ENCODE peak calls at places on chromosome 2, in eight cellular contexts. P is CD8-positive, alpha-beta T cell; V is heart right ventricle; U is adipocyte; K is cardiac muscle cell; X is GM23248; J is tibial nerve; T is PC-3. W is an unnamed sample. For H3K9me3, the result is how much of the 10 kb centered on the place peaks cover.

GRCh38 chr2:38876407-38876806 is 631 bp downstream of the MORN2 start:
- DNase-seq in P (no peak), U (no peak), T (no peak), K (no peak), J (no peak), X (peak), V (no peak), W (no peak)

GRCh38 chr2:27723372-27724144 is 48.0 kb upstream of the MRPL33 start:
- DNase-seq in J (peak), X (peak), U (peak), T (peak), K (peak), P (no peak), V (peak), W (peak)

GRCh38 chr2:42638080-42638784 is 69.8 kb downstream of the MTA3 start:
- DNase-seq in J (no peak), T (no peak), V (no peak), P (no peak), K (no peak), U (no peak), X (no peak), W (no peak)

GRCh38 chr2:208315081-208315788 is 49.2 kb downstream of the PIKFYVE start:
- DNase-seq in U (peak), J (no peak), P (no peak), V (no peak), K (peak), X (peak), T (peak), W (no peak)

GRCh38 chr2:18178736-18179349 is 300.4 kb downstream of the KCNS3 start:
- DNase-seq in X (peak), T (peak), U (peak), P (no peak), J (no peak), V (peak), K (peak), W (no peak)

GRCh38 chr2:144513388-144514100 is 6.4 kb downstream of the ZEB2 start:
- DNase-seq in T (no peak), P (no peak), V (no peak), U (no peak), K (peak), J (no peak), X (peak), W (no peak)

GRCh38 chr2:29238497-29238896 is 123.3 kb downstream of the CLIP4 start:
- DNase-seq in V (no peak), X (peak), K (peak), J (no peak), T (peak), P (no peak), U (peak), W (no peak)

GRCh38 chr2:16122556-16122955 is 182.2 kb downstream of the MYCN start:
- DNase-seq in X (no peak), T (no peak), K (no peak), V (no peak), U (no peak), P (no peak), J (no peak), W (no peak)

GRCh38 chr2:112710956-112711355 is 9.9 kb upstream of the NT5DC4 start:
- DNase-seq in K (no peak), P (no peak), J (no peak), V (no peak), U (no peak), X (no peak), T (no peak), W (no peak)

GRCh38 chr2:38146302-38146916 is 70.5 kb upstream of the CYP1B1 start:
- DNase-seq in J (no peak), V (peak), U (peak), X (peak), K (peak), P (no peak), T (peak), W (peak)

GRCh38 chr2:222751238-222751637 is 79.8 kb downstream of the MOGAT1 start:
- DNase-seq in X (no peak), V (no peak), J (no peak), T (no peak), K (no peak), P (no peak), U (no peak), W (no peak)

DNA sequence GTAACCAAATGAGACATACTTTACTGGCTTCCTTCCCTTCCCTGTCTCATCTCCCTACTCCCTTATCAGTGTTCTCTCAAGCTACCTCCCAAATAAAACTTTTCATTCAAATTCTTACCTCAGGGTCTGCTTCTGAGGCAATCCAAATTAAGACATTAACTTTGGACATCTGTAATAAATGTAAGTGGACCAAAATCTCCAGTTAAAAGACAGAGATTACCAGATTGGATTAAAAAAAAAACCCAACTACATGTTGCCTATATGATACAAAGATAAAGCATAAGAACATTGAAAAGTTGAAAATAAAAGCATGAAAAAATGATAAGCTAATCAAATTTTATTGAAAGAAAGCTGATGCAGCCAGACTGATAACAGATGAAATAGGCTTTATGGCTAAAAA is 58.8 kb upstream of the ST3GAL5 start:
- DNase-seq in U (no peak), V (no peak), P (no peak), X (no peak), K (no peak), T (no peak), J (no peak), W (no peak)
- H3K9me3 ChIP-seq in U (under half), V (under half), P (under half), X (under half), K (under half), T (under half), J (under half), W (under half)

GRCh38 chr2:212708346-212708745 is 169.7 kb upstream of the ERBB4 start:
- DNase-seq in K (no peak), U (no peak), X (peak), T (no peak), P (no peak), J (no peak), V (no peak), W (no peak)

GRCh38 chr2:212711851-212712250 is 173.2 kb upstream of the ERBB4 start:
- DNase-seq in P (no peak), U (peak), T (peak), X (peak), V (no peak), K (no peak), J (no peak), W (no peak)

GRCh38 chr2:212712991-212713390 is 174.4 kb upstream of the ERBB4 start:
- DNase-seq in T (no peak), U (peak), K (no peak), V (no peak), P (no peak), J (no peak), X (peak), W (no peak)

GRCh38 chr2:212712466-212712865 is 173.9 kb upstream of the ERBB4 start:
- DNase-seq in U (peak), K (no peak), J (no peak), V (no peak), P (no peak), T (no peak), X (no peak), W (no peak)

DNA sequence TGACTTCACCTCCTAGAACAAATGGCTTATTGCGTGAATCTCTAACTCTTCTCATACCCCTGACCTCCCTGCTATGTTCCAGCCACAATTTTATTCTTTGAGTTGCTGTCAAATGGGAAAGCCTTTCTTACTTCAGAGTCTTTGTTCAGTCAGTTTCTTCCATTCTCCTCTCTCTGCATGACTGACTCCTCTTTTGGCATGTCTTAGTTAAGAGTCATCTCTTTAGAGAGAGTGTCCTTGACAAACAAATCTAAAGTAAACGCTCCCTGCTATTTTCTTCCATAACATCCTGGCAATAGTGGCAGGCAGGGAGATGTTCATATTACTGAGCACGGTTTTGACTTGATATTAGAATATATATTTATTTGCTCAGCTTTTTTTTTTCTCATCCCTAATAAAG is 170.7 kb upstream of the ERBB4 start:
- DNase-seq in T (peak), X (peak), U (peak), J (no peak), K (no peak), P (no peak), V (no peak), W (no peak)
- H3K4me3 ChIP-seq in T (no peak), X (no peak), U (no peak), J (no peak), K (no peak), P (no peak), V (no peak), W (no peak)

GRCh38 chr2:74953796-74954499 is 4.5 kb upstream of the POLE4 start:
- DNase-seq in J (no peak), X (no peak), U (no peak), K (no peak), T (no peak), V (no peak), P (no peak), W (no peak)

GRCh38 chr2:74951211-74951754 is 7.2 kb upstream of the POLE4 start:
- DNase-seq in T (no peak), J (no peak), K (no peak), V (no peak), U (no peak), X (no peak), P (no peak), W (no peak)

GRCh38 chr2:74947703-74948102 is 10.7 kb upstream of the POLE4 start:
- DNase-seq in P (no peak), V (no peak), X (no peak), K (no peak), T (no peak), J (no peak), U (no peak), W (no peak)

GRCh38 chr2:74954500-74954874 is 4.0 kb upstream of the POLE4 start:
- DNase-seq in T (no peak), P (no peak), K (no peak), U (no peak), J (no peak), V (no peak), X (no peak), W (no peak)

DNA sequence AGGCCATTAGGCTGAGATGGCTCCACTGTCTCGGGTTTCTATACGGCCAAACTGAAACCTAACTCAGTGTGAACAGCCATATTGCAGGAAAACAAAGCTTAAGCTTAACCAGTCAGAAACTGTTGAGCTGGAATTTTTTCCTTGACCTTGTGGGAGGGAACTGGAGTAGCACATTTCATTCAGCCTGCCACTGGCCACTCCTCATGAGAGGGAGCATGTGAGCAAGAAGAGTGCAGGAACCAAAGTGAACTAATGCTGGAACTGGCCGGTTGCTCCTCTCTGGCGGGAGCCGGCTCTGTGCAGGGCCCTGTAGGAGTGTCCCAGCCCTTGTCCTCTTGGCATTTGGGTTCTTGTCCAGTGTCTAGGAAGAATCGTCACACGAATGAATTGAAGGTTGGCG is 5.9 kb upstream of the POLE4 start:
- DNase-seq in P (no peak), U (no peak), T (no peak), K (no peak), X (no peak), V (no peak), J (no peak), W (no peak)
- H3K9me3 ChIP-seq in P (under half), U (under half), T (under half), K (under half), X (under half), V (under half), J (under half), W (under half)

GRCh38 chr2:204541637-204542036 is 3.6 kb upstream of the PARD3B start:
- DNase-seq in K (no peak), J (no peak), X (no peak), T (no peak), V (no peak), U (no peak), P (no peak), W (no peak)

GRCh38 chr2:204545861-204546773 is 842 bp downstream of the PARD3B start:
- DNase-seq in X (peak), J (no peak), V (no peak), K (no peak), P (no peak), U (peak), T (peak), W (no peak)

GRCh38 chr2:204544961-204545860 is at the start of gene PARD3B:
- DNase-seq in J (peak), V (peak), T (peak), U (peak), K (peak), X (peak), P (no peak), W (peak)

GRCh38 chr2:204539010-204539385 is 6.3 kb upstream of the PARD3B start:
- DNase-seq in X (no peak), T (no peak), J (no peak), K (peak), U (no peak), V (no peak), P (no peak), W (no peak)

GRCh38 chr2:204542967-204543608 is 2.2 kb upstream of the PARD3B start:
- DNase-seq in K (no peak), T (no peak), P (no peak), X (peak), U (peak), J (no peak), V (no peak), W (no peak)
- H3K4me3 ChIP-seq in K (no peak), T (no peak), P (no peak), X (no peak), U (no peak), J (no peak), V (no peak), W (no peak)

DNA sequence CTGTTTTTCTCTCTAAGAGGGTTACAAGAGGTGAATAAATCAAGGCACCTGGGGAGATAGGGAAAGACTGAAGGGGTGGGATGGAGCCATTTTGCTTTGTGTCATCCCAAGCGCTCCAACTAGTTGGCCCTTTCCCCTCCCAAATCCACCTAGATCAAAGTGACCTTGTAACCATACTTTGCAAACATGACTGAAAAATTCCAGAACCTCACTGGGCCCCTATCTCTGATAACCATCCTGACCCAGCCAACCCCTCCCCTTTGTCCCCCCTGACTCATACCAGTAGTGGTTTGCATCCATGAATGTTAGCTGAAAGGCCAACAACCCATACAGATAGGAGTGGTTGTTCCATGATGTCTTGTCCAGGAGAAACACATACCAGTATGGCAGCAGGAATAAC is 3.1 kb downstream of the GGCX start:
- DNase-seq in X (no peak), J (no peak), U (no peak), P (no peak), T (no peak), V (no peak), K (no peak), W (no peak)
- H3K9me3 ChIP-seq in X (under half), J (under half), U (under half), P (under half), T (under half), V (under half), K (under half), W (under half)

DNA sequence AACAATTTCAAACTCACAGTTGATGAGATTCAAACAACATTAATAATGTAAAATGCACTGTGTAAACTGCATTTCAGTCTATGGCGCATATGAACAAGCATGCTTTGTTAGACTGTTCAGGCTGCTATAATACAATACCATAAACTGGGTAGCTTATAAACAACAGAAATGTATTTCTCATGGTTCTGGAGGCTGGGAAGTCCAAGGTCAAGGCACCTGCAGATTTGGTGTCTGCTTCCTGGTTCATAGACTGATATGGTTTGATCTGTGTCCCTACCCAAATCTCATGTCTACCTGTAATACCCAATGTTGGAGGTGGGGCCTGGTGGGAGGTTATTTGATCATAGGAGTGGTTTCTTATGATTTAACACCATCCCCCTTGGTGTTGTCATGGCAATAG is 148.1 kb upstream of the SERPINE2 start:
- DNase-seq in U (no peak), V (no peak), P (no peak), J (no peak), T (no peak), X (no peak), K (no peak), W (no peak)
- H3K4me3 ChIP-seq in U (no peak), V (no peak), P (no peak), J (no peak), T (no peak), X (no peak), K (no peak), W (no peak)

GRCh38 chr2:47459021-47459420 is 56.1 kb downstream of the MSH2 start:
- DNase-seq in T (no peak), K (no peak), V (no peak), U (no peak), P (no peak), X (no peak), J (no peak), W (no peak)

GRCh38 chr2:47455411-47455810 is 52.5 kb downstream of the MSH2 start:
- DNase-seq in J (no peak), X (no peak), P (no peak), T (no peak), V (no peak), U (no peak), K (no peak), W (no peak)

GRCh38 chr2:47460766-47461165 is 57.8 kb downstream of the MSH2 start:
- DNase-seq in K (peak), T (no peak), X (no peak), J (no peak), U (no peak), P (no peak), V (no peak), W (no peak)

GRCh38 chr2:47456851-47457250 is 53.9 kb downstream of the MSH2 start:
- DNase-seq in U (no peak), V (no peak), X (no peak), J (no peak), P (no peak), K (peak), T (no peak), W (no peak)

GRCh38 chr2:47457268-47457667 is 54.3 kb downstream of the MSH2 start:
- DNase-seq in P (no peak), K (no peak), J (no peak), U (no peak), X (no peak), V (no peak), T (no peak), W (no peak)
- H3K9me3 ChIP-seq in P (under half), K (under half), J (under half), U (under half), X (under half), V (under half), T (under half), W (under half)

GRCh38 chr2:216537366-216537765 is 38.7 kb downstream of the RPL37A start:
- DNase-seq in X (no peak), U (no peak), T (no peak), J (no peak), K (no peak), P (no peak), V (no peak), W (no peak)

GRCh38 chr2:216538538-216538937 is 39.9 kb downstream of the RPL37A start:
- DNase-seq in X (no peak), V (no peak), J (no peak), K (no peak), P (no peak), U (no peak), T (no peak), W (no peak)

GRCh38 chr2:216534809-216535208 is 36.2 kb downstream of the RPL37A start:
- DNase-seq in V (no peak), X (no peak), P (no peak), J (no peak), K (no peak), T (no peak), U (peak), W (no peak)

GRCh38 chr2:216535454-216535995 is 36.9 kb downstream of the RPL37A start:
- DNase-seq in V (peak), U (peak), K (peak), X (peak), J (peak), P (no peak), T (peak), W (peak)

GRCh38 chr2:216536725-216537124 is 38.1 kb downstream of the RPL37A start:
- DNase-seq in T (no peak), V (peak), J (no peak), U (peak), X (peak), K (peak), P (no peak), W (no peak)
- H3K4me3 ChIP-seq in T (no peak), V (no peak), J (no peak), U (no peak), X (no peak), K (no peak), P (no peak), W (no peak)

GRCh38 chr2:101083613-101084012 is 67.6 kb downstream of the TBC1D8 start:
- DNase-seq in X (no peak), V (no peak), J (no peak), K (no peak), U (no peak), P (no peak), T (no peak), W (no peak)
- H3K9me3 ChIP-seq in X (under half), V (under half), J (under half), K (under half), U (under half), P (under half), T (under half), W (under half)

W was measured in aorta.